ENCODE peak calls at places on chromosomes 7 and 10, in ten cellular contexts. S is GM23248, F is SK-N-SH, D is OCI-LY7, N is HCT116, L is PC-3, V is PC-9, E is GM23338, G is hepatocyte, X is Karpas-422. A is an unnamed sample. For H3K9me2, the result is how much of the 10 kb centered on the place peaks cover.

GRCh38 chr7:21704362-21704761 is 161.5 kb downstream of the DNAH11 start:
- DNase-seq in F (no peak), X (no peak), V (no peak), D (no peak), E (peak), S (no peak), L (no peak), G (no peak), N (no peak), A (no peak)

GRCh38 chr7:93442478-93443224 is 131.9 kb downstream of the CALCR start:
- DNase-seq in L (peak), S (peak), G (peak), X (peak), D (peak), E (peak), V (peak), N (peak), F (no peak), A (peak)

GRCh38 chr10:106424981-106425380 is 739.5 kb downstream of the SORCS1 start:
- DNase-seq in X (no peak), F (no peak), S (peak), V (no peak), N (no peak), E (no peak), L (peak), G (no peak), D (no peak), A (no peak)

GRCh38 chr10:98457762-98458161 is 11.0 kb upstream of the HPS1 start:
- DNase-seq in S (no peak), E (no peak), D (no peak), L (no peak), X (no peak), N (no peak), G (no peak), V (no peak), F (no peak), A (no peak)

GRCh38 chr10:53579773-53580172 is 807.2 kb upstream of the MBL2 start:
- DNase-seq in D (no peak), S (no peak), F (no peak), E (no peak), X (no peak), N (no peak), V (no peak), G (no peak), L (no peak), A (no peak)

GRCh38 chr7:128104109-128104742 is 73.0 kb upstream of the LRRC4 start:
- DNase-seq in V (no peak), L (no peak), X (peak), D (peak), F (peak), G (no peak), E (peak), N (no peak), S (peak), A (no peak)

GRCh38 chr7:107559864-107560263 is 3.9 kb downstream of the COG5 start:
- DNase-seq in L (peak), N (no peak), X (no peak), G (no peak), E (no peak), F (no peak), S (peak), V (no peak), D (no peak), A (no peak)

GRCh38 chr7:117673367-117673766 is 193.5 kb downstream of the CFTR start:
- DNase-seq in S (peak), X (no peak), N (no peak), G (peak), V (no peak), L (no peak), F (no peak), E (peak), D (no peak), A (no peak)

GRCh38 chr7:90412458-90413184 is 9.4 kb downstream of the CLDN12 start:
- DNase-seq in E (peak), X (peak), N (peak), F (peak), V (peak), L (peak), G (no peak), D (peak), S (peak), A (peak)

GRCh38 chr7:105244594-105244993 is 144.1 kb downstream of the SRPK2 start:
- DNase-seq in L (no peak), X (no peak), S (no peak), G (no peak), V (no peak), D (no peak), F (no peak), E (no peak), N (no peak), A (no peak)

GRCh38 chr10:112874982-112875381 is 75.1 kb upstream of the TCF7L2 start:
- DNase-seq in X (no peak), F (no peak), G (no peak), V (no peak), N (no peak), S (no peak), L (no peak), D (no peak), E (no peak), A (no peak)

GRCh38 chr7:106623846-106624245 is 37.1 kb downstream of the CCDC71L start:
- DNase-seq in V (no peak), S (peak), E (no peak), N (no peak), F (no peak), G (peak), X (no peak), L (peak), D (no peak), A (no peak)

GRCh38 chr10:60536529-60537114 is 146.9 kb upstream of the ANK3 start:
- DNase-seq in S (peak), L (peak), G (no peak), F (no peak), D (no peak), X (no peak), N (peak), V (no peak), E (no peak), A (no peak)

GRCh38 chr10:103546401-103546800 is 52.9 kb downstream of the NEURL1 start:
- DNase-seq in X (no peak), E (no peak), V (no peak), L (no peak), D (no peak), F (peak), S (no peak), N (no peak), G (no peak), A (no peak)

GRCh38 chr10:89090760-89091455 is 100.3 kb downstream of the FAS start:
- DNase-seq in L (no peak), G (no peak), S (peak), N (no peak), E (no peak), V (no peak), D (no peak), F (no peak), X (no peak), A (no peak)

GRCh38 chr10:79346388-79347225 is 662 bp upstream of the PPIF start:
- DNase-seq in S (no peak), X (peak), E (peak), F (peak), N (peak), V (no peak), G (no peak), L (no peak), D (peak), A (no peak)
- H3K4me2 ChIP-seq in S (peak), X (peak), E (peak), F (peak), N (peak), V (peak), G (peak), L (peak), D (peak), A (peak)

GRCh38 chr7:47329320-47329926 is 252.5 kb downstream of the TNS3 start:
- DNase-seq in F (no peak), S (no peak), N (no peak), G (no peak), E (no peak), V (no peak), D (no peak), X (no peak), L (no peak), A (no peak)
- H3K9me2 ChIP-seq in F (under half), S (under half), N (under half), G (under half), E (under half), V (under half), D (under half), X (under half), L (under half), A (under half)

GRCh38 chr7:52639126-52639525 is 396.3 kb upstream of the POM121L12 start:
- DNase-seq in E (peak), X (no peak), V (no peak), G (no peak), L (no peak), F (no peak), S (no peak), D (no peak), N (no peak), A (no peak)
- H2AFZ ChIP-seq in E (no peak), X (no peak), V (no peak), G (no peak), L (no peak), F (no peak), S (no peak), D (no peak), N (no peak), A (no peak)

DNA sequence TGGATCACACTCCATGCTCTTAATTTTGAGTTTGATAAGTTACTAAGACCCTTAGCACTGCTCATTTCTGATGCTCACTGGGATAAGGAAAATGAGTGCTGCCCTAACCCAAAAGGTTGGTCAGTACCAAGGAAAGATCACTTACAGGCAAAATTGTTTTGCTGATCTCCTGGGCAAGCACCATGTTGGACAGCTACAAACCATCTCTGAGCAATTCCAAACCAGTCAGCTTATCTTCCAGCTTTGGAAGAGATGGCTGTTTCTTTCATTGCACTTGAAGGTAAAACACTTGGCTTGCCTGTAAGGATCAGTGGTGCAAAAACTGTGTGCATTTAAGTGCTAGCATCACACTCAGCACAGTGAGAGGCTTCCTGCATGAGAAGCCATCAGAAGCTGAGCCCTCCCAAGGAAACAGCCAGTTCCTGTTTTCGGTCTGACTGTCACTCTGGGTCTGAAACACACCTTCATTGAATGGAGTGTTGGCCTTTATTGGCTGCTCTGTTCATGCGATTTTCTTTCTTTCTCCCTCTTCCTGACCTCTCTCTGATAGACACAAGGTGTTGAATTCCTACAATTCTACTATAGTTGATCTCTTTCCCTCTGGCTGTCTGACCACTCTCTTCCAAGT is 126.4 kb upstream of the GHITM start:
- DNase-seq in D (no peak), X (no peak), F (no peak), N (no peak), V (no peak), G (no peak), L (no peak), S (no peak), E (no peak), A (peak)
- H3K4me2 ChIP-seq in D (no peak), X (no peak), F (no peak), N (no peak), V (no peak), G (no peak), L (no peak), S (no peak), E (no peak), A (no peak)

GRCh38 chr10:83835948-83836641 is 303.2 kb upstream of the GHITM start:
- DNase-seq in G (no peak), E (no peak), V (no peak), S (no peak), D (no peak), X (no peak), N (no peak), L (no peak), F (peak), A (no peak)
- H3K9me2 ChIP-seq in G (under half), E (under half), V (under half), S (under half), D (under half), X (under half), N (under half), L (under half), F (under half), A (under half)

GRCh38 chr10:61765176-61766087 is 102.7 kb downstream of the CABCOCO1 start:
- DNase-seq in G (no peak), F (peak), L (no peak), D (no peak), S (no peak), E (no peak), N (no peak), V (no peak), X (no peak), A (no peak)
- H2AFZ ChIP-seq in G (no peak), F (no peak), L (peak), D (peak), S (no peak), E (no peak), N (peak), V (no peak), X (no peak), A (no peak)

GRCh38 chr10:28914721-28915120 is 237.4 kb downstream of the BAMBI start:
- DNase-seq in N (no peak), V (no peak), L (peak), F (no peak), S (no peak), E (no peak), D (no peak), X (no peak), G (no peak), A (no peak)
- H3K4me2 ChIP-seq in N (no peak), V (no peak), L (no peak), F (no peak), S (no peak), E (no peak), D (no peak), X (no peak), G (no peak), A (no peak)

DNA sequence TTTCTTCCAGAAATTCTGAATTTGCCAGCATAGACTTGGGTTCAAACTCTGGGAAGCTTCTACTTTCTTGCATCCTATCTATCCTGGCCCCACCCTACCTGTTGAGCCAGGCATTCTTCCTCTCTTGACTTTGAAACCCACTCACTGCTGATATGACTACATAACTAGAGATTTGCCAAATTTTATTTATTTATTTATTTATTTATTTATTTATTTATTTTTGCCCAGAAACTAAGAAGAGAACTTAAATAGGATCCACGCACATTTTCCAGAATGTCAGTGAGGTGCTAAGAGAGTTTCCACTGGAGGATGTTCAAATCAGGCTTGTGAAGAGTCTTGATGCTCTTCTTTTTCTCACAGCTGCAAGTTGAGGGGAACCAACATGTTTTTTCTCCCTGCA is 487.8 kb upstream of the PODXL start:
- DNase-seq in F (no peak), D (no peak), E (no peak), N (no peak), V (no peak), S (no peak), X (no peak), G (no peak), L (no peak), A (no peak)
- H3K9me2 ChIP-seq in F (under half), D (under half), E (under half), N (under half), V (under half), S (under half), X (under half), G (under half), L (under half), A (under half)

A was measured in MM.1S.